ENCODE peak calls at places on chromosomes 4 and X, in ten cellular contexts. H is brain microvascular endothelial cell, O is stomach, T is WERI-Rb-1, Z is Peyer's patch, F is cardiac muscle cell, L is hepatocyte, K is colonic mucosa, W is keratinocyte, N is lower lobe of right lung. C is an unnamed sample. For H3K36me3 and H3K27me3, the result is how much of the 10 kb centered on the place peaks cover.

GRCh38 chr4:23754688-23755087 is 135.2 kb downstream of the PPARGC1A start:
- DNase-seq in H (no peak), O (no peak), T (no peak), Z (no peak), F (no peak), L (peak), K (no peak), W (no peak), N (no peak), C (no peak)

GRCh38 chr4:99411041-99411440 is 24.1 kb downstream of the ADH7 start:
- DNase-seq in H (no peak), O (no peak), T (no peak), Z (no peak), F (no peak), L (no peak), K (no peak), W (no peak), N (no peak), C (no peak)

GRCh38 chr4:107392951-107393350 is 327.1 kb downstream of the PAPSS1 start:
- DNase-seq in H (no peak), O (no peak), T (no peak), Z (no peak), F (no peak), L (peak), K (peak), W (no peak), N (no peak), C (no peak)

GRCh38 chrX:155774387-155774786 is 106.8 kb upstream of the VAMP7 start:
- DNase-seq in H (no peak), O (no peak), T (no peak), Z (no peak), F (no peak), L (no peak), K (no peak), W (no peak), N (no peak), C (no peak)

GRCh38 chr4:76607266-76607799 is 172.3 kb downstream of the SHROOM3 start:
- DNase-seq in H (no peak), O (no peak), T (no peak), Z (no peak), F (no peak), L (no peak), K (no peak), W (no peak), N (no peak), C (no peak)

GRCh38 chrX:97876697-97877407 is 993.1 kb downstream of the RPA4 start:
- DNase-seq in H (no peak), O (no peak), T (no peak), Z (no peak), F (no peak), L (no peak), K (no peak), W (no peak), N (no peak), C (no peak)

GRCh38 chr4:110515676-110516075 is 39.7 kb downstream of the ENPEP start:
- DNase-seq in H (no peak), O (no peak), T (no peak), Z (no peak), F (no peak), L (no peak), K (peak), W (no peak), N (no peak), C (no peak)

GRCh38 chr4:89847571-89848325 is 10.8 kb upstream of the SNCA start:
- DNase-seq in H (no peak), O (no peak), T (no peak), Z (no peak), F (no peak), L (no peak), K (no peak), W (peak), N (no peak), C (no peak)

GRCh38 chrX:28010875-28011274 is 29.6 kb upstream of the DCAF8L1 start:
- DNase-seq in H (no peak), O (no peak), T (no peak), Z (no peak), F (no peak), L (no peak), K (no peak), W (no peak), N (no peak), C (no peak)

GRCh38 chr4:11765849-11766453 is 337.3 kb upstream of the HS3ST1 start:
- DNase-seq in H (peak), O (no peak), T (peak), Z (peak), F (peak), L (peak), K (peak), W (no peak), N (no peak), C (peak)

GRCh38 chrX:46687619-46688018 is 71.3 kb downstream of the SLC9A7 start:
- DNase-seq in H (no peak), O (no peak), T (no peak), Z (no peak), F (no peak), L (no peak), K (no peak), W (no peak), N (no peak), C (no peak)

GRCh38 chr4:104693601-104694201 is 199.0 kb upstream of the CXXC4 start:
- DNase-seq in H (no peak), O (no peak), T (no peak), Z (no peak), F (no peak), L (no peak), K (no peak), W (no peak), N (no peak), C (peak)

GRCh38 chrX:86806786-86807185 is 658.5 kb downstream of the DACH2 start:
- DNase-seq in H (peak), O (no peak), T (peak), Z (no peak), F (peak), L (peak), K (no peak), W (no peak), N (no peak), C (peak)

GRCh38 chr4:47662975-47663374 is 174.9 kb downstream of the CORIN start:
- DNase-seq in H (peak), O (no peak), T (peak), Z (no peak), F (peak), L (no peak), K (peak), W (no peak), N (no peak), C (peak)

GRCh38 chr4:23733476-23733875 is 156.4 kb downstream of the PPARGC1A start:
- DNase-seq in H (no peak), O (no peak), T (no peak), Z (no peak), F (no peak), L (no peak), K (no peak), W (no peak), N (no peak), C (no peak)

GRCh38 chr4:21628116-21628515 is 320.5 kb downstream of the KCNIP4 start:
- DNase-seq in H (no peak), O (no peak), T (no peak), Z (no peak), F (no peak), L (no peak), K (no peak), W (no peak), N (no peak), C (no peak)

GRCh38 chr4:99507762-99508161 is 3.1 kb upstream of the C4orf17 start:
- DNase-seq in H (no peak), O (no peak), T (no peak), Z (no peak), F (no peak), L (no peak), K (no peak), W (no peak), N (no peak), C (no peak)

GRCh38 chr4:144288011-144288903 is 147.7 kb upstream of the GYPA start:
- DNase-seq in H (peak), O (no peak), T (peak), Z (no peak), F (no peak), L (no peak), K (no peak), W (no peak), N (no peak), C (no peak)

DNA sequence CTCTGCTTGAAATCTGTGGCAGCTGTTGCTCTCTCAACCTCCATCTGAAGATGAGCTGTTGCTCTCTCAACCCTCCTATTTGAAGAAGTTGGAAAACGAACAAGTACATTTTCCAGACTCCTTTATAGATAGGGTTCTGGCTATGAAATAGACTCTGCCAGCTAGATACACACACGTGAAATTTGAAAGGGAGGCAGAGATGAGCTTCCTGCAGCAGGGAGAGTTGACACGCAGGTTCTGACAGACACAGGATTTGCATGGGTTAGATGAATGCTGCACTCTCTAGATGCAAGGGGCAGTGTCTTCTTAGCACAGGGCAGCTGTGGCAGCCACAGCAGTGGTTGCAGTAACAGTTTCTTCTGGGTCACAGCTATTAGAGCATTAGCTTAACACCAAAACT is 8.0 kb upstream of the PYURF start:
- DNase-seq in H (no peak), O (no peak), T (no peak), Z (no peak), F (no peak), L (no peak), K (no peak), W (no peak), N (no peak), C (no peak)
- H3K4me3 ChIP-seq in H (no peak), O (no peak), T (no peak), Z (no peak), F (no peak), L (no peak), K (no peak), W (peak), N (no peak), C (no peak)

GRCh38 chr4:7304436-7304835 is 112.1 kb downstream of the SORCS2 start:
- DNase-seq in H (no peak), O (no peak), T (no peak), Z (no peak), F (no peak), L (no peak), K (no peak), W (no peak), N (no peak), C (no peak)
- H3K36me3 ChIP-seq in H (under half), O (under half), T (under half), Z (under half), F (under half), L (under half), K (under half), W (under half), N (under half), C (under half)

DNA sequence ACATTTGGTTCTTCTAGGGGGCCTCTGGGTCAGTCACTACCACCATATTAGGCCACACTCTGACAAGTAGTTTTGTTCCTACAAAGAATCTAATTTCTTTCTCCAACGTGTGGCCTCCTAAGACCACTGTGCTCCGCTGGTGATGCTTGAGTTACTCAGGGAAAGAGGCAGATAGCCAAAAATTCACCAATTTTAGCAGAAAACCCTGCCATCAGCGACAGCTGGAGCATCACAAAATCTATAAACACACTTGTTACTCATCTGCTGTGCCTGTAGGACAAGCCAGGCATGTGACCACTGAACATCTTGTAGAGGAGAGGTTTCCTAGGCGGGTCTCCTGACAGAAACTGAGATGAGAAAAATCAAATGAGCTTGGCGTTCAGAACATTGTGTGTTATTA is 105.4 kb downstream of the SYNPO2 start:
- DNase-seq in H (no peak), O (peak), T (no peak), Z (peak), F (no peak), L (no peak), K (peak), W (no peak), N (no peak), C (no peak)
- H3K27me3 ChIP-seq in H (under half), O (under half), T (under half), Z (under half), F (under half), L (under half), K (under half), W (under half), N (under half), C (under half)

DNA sequence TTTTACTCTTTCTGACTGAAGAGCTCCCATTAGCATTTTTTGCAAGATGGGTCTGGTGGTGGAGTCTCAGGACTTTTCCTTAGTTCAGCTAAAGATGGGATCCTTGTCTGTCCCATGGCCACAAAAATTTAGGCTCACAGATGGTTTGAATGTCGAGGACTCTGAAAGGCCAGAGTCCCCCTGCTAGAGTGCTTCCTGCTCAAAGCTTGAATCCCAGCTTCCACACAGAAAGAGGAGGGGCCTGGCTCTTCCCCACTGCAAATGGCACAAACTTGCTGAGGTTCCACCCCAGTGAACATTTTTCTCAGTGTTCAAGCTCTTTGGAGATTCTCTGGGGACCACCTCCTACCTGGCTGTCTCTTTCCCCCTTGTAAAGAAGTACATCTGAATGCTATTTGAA is 64.7 kb upstream of the UGT2B15 start:
- DNase-seq in H (no peak), O (no peak), T (no peak), Z (no peak), F (no peak), L (no peak), K (no peak), W (no peak), N (no peak), C (no peak)
- H3K4me3 ChIP-seq in H (no peak), O (no peak), T (no peak), Z (no peak), F (no peak), L (no peak), K (no peak), W (no peak), N (no peak), C (no peak)